ENCODE peak calls at places on chromosomes 5 and 9, in six cellular contexts. One of them, this sample, is unnamed.

GRCh38 chr5:156391139-156391538 is 64.2 kb downstream of the SGCD start:
- DNase-seq in IMR-90: peak
- DNase-seq in posterior cingulate gyrus: no peak
- DNase-seq in iris pigment epithelial cell: peak
- DNase-seq in SK-MEL-5: peak
- DNase-seq in AML-193: no peak
- DNase-seq in this sample: no peak

GRCh38 chr9:96071245-96072124 is 196.0 kb downstream of the ERCC6L2 start:
- DNase-seq in iris pigment epithelial cell: peak
- DNase-seq in AML-193: no peak
- DNase-seq in posterior cingulate gyrus: no peak
- DNase-seq in SK-MEL-5: peak
- DNase-seq in IMR-90: peak
- DNase-seq in this sample: no peak

GRCh38 chr5:945691-946541 is 53.2 kb downstream of the TRIP13 start:
- DNase-seq in iris pigment epithelial cell: no peak
- DNase-seq in AML-193: no peak
- DNase-seq in posterior cingulate gyrus: no peak
- DNase-seq in SK-MEL-5: no peak
- DNase-seq in IMR-90: no peak
- DNase-seq in this sample: no peak

GRCh38 chr5:179270581-179271300 is 74.5 kb downstream of the ADAMTS2 start:
- DNase-seq in IMR-90: peak
- DNase-seq in SK-MEL-5: no peak
- DNase-seq in AML-193: no peak
- DNase-seq in iris pigment epithelial cell: peak
- DNase-seq in posterior cingulate gyrus: peak
- DNase-seq in this sample: no peak

GRCh38 chr5:170070556-170071412 is 34.9 kb upstream of the FOXI1 start:
- DNase-seq in SK-MEL-5: peak
- DNase-seq in iris pigment epithelial cell: peak
- DNase-seq in posterior cingulate gyrus: peak
- DNase-seq in IMR-90: peak
- DNase-seq in AML-193: no peak
- DNase-seq in this sample: no peak

GRCh38 chr5:108028411-108028810 is 353.5 kb downstream of the FBXL17 start:
- DNase-seq in SK-MEL-5: no peak
- DNase-seq in AML-193: no peak
- DNase-seq in IMR-90: peak
- DNase-seq in iris pigment epithelial cell: peak
- DNase-seq in posterior cingulate gyrus: no peak
- DNase-seq in this sample: no peak

GRCh38 chr5:159104058-159104651 is 4.4 kb upstream of the EBF1 start:
- DNase-seq in iris pigment epithelial cell: peak
- DNase-seq in posterior cingulate gyrus: no peak
- DNase-seq in SK-MEL-5: peak
- DNase-seq in AML-193: no peak
- DNase-seq in IMR-90: peak
- DNase-seq in this sample: no peak

GRCh38 chr9:102975246-102975645 is 19.9 kb upstream of the CYLC2 start:
- DNase-seq in AML-193: no peak
- DNase-seq in iris pigment epithelial cell: no peak
- DNase-seq in posterior cingulate gyrus: no peak
- DNase-seq in IMR-90: no peak
- DNase-seq in SK-MEL-5: no peak
- DNase-seq in this sample: no peak

GRCh38 chr5:169201597-169201996 is 99.3 kb downstream of the SLIT3 start:
- DNase-seq in iris pigment epithelial cell: no peak
- DNase-seq in AML-193: no peak
- DNase-seq in IMR-90: no peak
- DNase-seq in posterior cingulate gyrus: no peak
- DNase-seq in SK-MEL-5: no peak
- DNase-seq in this sample: no peak

GRCh38 chr9:137235424-137236237 is 4.9 kb downstream of the SLC34A3 start:
- DNase-seq in posterior cingulate gyrus: no peak
- DNase-seq in SK-MEL-5: no peak
- DNase-seq in iris pigment epithelial cell: no peak
- DNase-seq in IMR-90: no peak
- DNase-seq in AML-193: no peak
- DNase-seq in this sample: no peak

GRCh38 chr5:138338411-138339085 is 482 bp downstream of the FAM53C start:
- DNase-seq in iris pigment epithelial cell: no peak
- DNase-seq in SK-MEL-5: no peak
- DNase-seq in AML-193: no peak
- DNase-seq in posterior cingulate gyrus: no peak
- DNase-seq in IMR-90: no peak
- DNase-seq in this sample: no peak

GRCh38 chr5:173200356-173200755 is 34.6 kb downstream of the NKX2-5 start:
- DNase-seq in posterior cingulate gyrus: no peak
- DNase-seq in AML-193: no peak
- DNase-seq in IMR-90: no peak
- DNase-seq in iris pigment epithelial cell: no peak
- DNase-seq in SK-MEL-5: no peak
- DNase-seq in this sample: no peak

GRCh38 chr5:97544279-97545077 is 361.4 kb upstream of the RIOK2 start:
- DNase-seq in AML-193: no peak
- DNase-seq in iris pigment epithelial cell: no peak
- DNase-seq in posterior cingulate gyrus: no peak
- DNase-seq in SK-MEL-5: no peak
- DNase-seq in IMR-90: peak
- DNase-seq in this sample: no peak

GRCh38 chr5:36651775-36652685 is 45.6 kb downstream of the SLC1A3 start:
- DNase-seq in IMR-90: no peak
- DNase-seq in SK-MEL-5: no peak
- DNase-seq in AML-193: no peak
- DNase-seq in iris pigment epithelial cell: no peak
- DNase-seq in posterior cingulate gyrus: no peak
- DNase-seq in this sample: no peak

GRCh38 chr9:114899461-114899860 is 30.9 kb downstream of the TNFSF8 start:
- DNase-seq in SK-MEL-5: no peak
- DNase-seq in AML-193: no peak
- DNase-seq in IMR-90: peak
- DNase-seq in posterior cingulate gyrus: no peak
- DNase-seq in iris pigment epithelial cell: peak
- DNase-seq in this sample: no peak

GRCh38 chr5:149853019-149853648 is 91.5 kb downstream of the PDE6A start:
- DNase-seq in posterior cingulate gyrus: peak
- DNase-seq in IMR-90: peak
- DNase-seq in AML-193: peak
- DNase-seq in iris pigment epithelial cell: peak
- DNase-seq in SK-MEL-5: peak
- DNase-seq in this sample: no peak

GRCh38 chr9:93107825-93108161 is 11.8 kb downstream of the CARD19 start:
- DNase-seq in SK-MEL-5: no peak
- DNase-seq in posterior cingulate gyrus: no peak
- DNase-seq in iris pigment epithelial cell: no peak
- DNase-seq in IMR-90: no peak
- DNase-seq in AML-193: no peak
- DNase-seq in this sample: no peak

GRCh38 chr5:124746252-124746915 is at the start of gene ZNF608:
- DNase-seq in iris pigment epithelial cell: peak
- DNase-seq in AML-193: no peak
- DNase-seq in IMR-90: peak
- DNase-seq in posterior cingulate gyrus: no peak
- DNase-seq in SK-MEL-5: peak
- DNase-seq in this sample: no peak

GRCh38 chr9:70816891-70817290 is 304.5 kb downstream of the TRPM3 start:
- DNase-seq in iris pigment epithelial cell: no peak
- DNase-seq in IMR-90: no peak
- DNase-seq in SK-MEL-5: no peak
- DNase-seq in AML-193: no peak
- DNase-seq in posterior cingulate gyrus: no peak
- DNase-seq in this sample: no peak

GRCh38 chr9:123008909-123009308 is 24.6 kb upstream of the GPR21 start:
- DNase-seq in posterior cingulate gyrus: no peak
- DNase-seq in IMR-90: no peak
- DNase-seq in iris pigment epithelial cell: no peak
- DNase-seq in SK-MEL-5: no peak
- DNase-seq in AML-193: no peak
- DNase-seq in this sample: no peak

GRCh38 chr9:24939099-24939850 is 393.6 kb upstream of the IZUMO3 start:
- DNase-seq in IMR-90: no peak
- DNase-seq in iris pigment epithelial cell: no peak
- DNase-seq in posterior cingulate gyrus: no peak
- DNase-seq in SK-MEL-5: no peak
- DNase-seq in AML-193: no peak
- DNase-seq in this sample: no peak

GRCh38 chr9:136093331-136093986 is 1.6 kb downstream of the NACC2 start:
- DNase-seq in posterior cingulate gyrus: no peak
- DNase-seq in IMR-90: no peak
- DNase-seq in AML-193: no peak
- DNase-seq in iris pigment epithelial cell: no peak
- DNase-seq in SK-MEL-5: peak
- DNase-seq in this sample: no peak

GRCh38 chr9:91905958-91906585 is 44.0 kb downstream of the ROR2 start:
- DNase-seq in IMR-90: no peak
- DNase-seq in AML-193: peak
- DNase-seq in iris pigment epithelial cell: no peak
- DNase-seq in posterior cingulate gyrus: no peak
- DNase-seq in SK-MEL-5: peak
- DNase-seq in this sample: peak

GRCh38 chr9:121883281-121884056 is 209.6 kb downstream of the TTLL11 start:
- DNase-seq in posterior cingulate gyrus: no peak
- DNase-seq in iris pigment epithelial cell: peak
- DNase-seq in IMR-90: peak
- DNase-seq in SK-MEL-5: no peak
- DNase-seq in AML-193: no peak
- DNase-seq in this sample: no peak